ENCODE peak calls at places on chromosomes 7 and 10, in seven cellular contexts. One of them, this sample, is unnamed.

GRCh38 chr7:28988091-28988490 is 30.0 kb upstream of the TRIL start:
- DNase-seq in activated CD4-positive, CD25-positive, alpha-beta regulatory T cell treated with anti-CD3 and anti-CD28 coated beads, Interleukin-2, amount 50 U/mL, for 72 hours: no peak
- DNase-seq in AG08396: no peak
- DNase-seq in stimulated activated CD8-positive, alpha-beta memory T cell treated with anti-CD3 and anti-CD28 coated beads, Interleukin-12 subunit alpha, Interleukin-12 subunit beta, amount 100 ng/mL, for 4 hours: no peak
- DNase-seq in substantia nigra: no peak
- DNase-seq in T-helper 17 cell: no peak
- DNase-seq in mammary epithelial cell: no peak
- DNase-seq in this sample: no peak

GRCh38 chr10:77524300-77524711 is 113.3 kb downstream of the KCNMA1 start:
- DNase-seq in activated CD4-positive, CD25-positive, alpha-beta regulatory T cell treated with anti-CD3 and anti-CD28 coated beads, Interleukin-2, amount 50 U/mL, for 72 hours: no peak
- DNase-seq in AG08396: peak; percentile 78
- DNase-seq in stimulated activated CD8-positive, alpha-beta memory T cell treated with anti-CD3 and anti-CD28 coated beads, Interleukin-12 subunit alpha, Interleukin-12 subunit beta, amount 100 ng/mL, for 4 hours: no peak
- DNase-seq in substantia nigra: no peak
- DNase-seq in T-helper 17 cell: no peak
- DNase-seq in mammary epithelial cell: peak; percentile 24
- DNase-seq in this sample: no peak

GRCh38 chr7:24390376-24391157 is 106.6 kb downstream of the NPY start:
- DNase-seq in activated CD4-positive, CD25-positive, alpha-beta regulatory T cell treated with anti-CD3 and anti-CD28 coated beads, Interleukin-2, amount 50 U/mL, for 72 hours: no peak
- DNase-seq in AG08396: no peak
- DNase-seq in stimulated activated CD8-positive, alpha-beta memory T cell treated with anti-CD3 and anti-CD28 coated beads, Interleukin-12 subunit alpha, Interleukin-12 subunit beta, amount 100 ng/mL, for 4 hours: no peak
- DNase-seq in substantia nigra: no peak
- DNase-seq in T-helper 17 cell: no peak
- DNase-seq in mammary epithelial cell: no peak
- DNase-seq in this sample: no peak

GRCh38 chr7:127251048-127251451 is 1.7 kb downstream of the GRM8 start:
- DNase-seq in activated CD4-positive, CD25-positive, alpha-beta regulatory T cell treated with anti-CD3 and anti-CD28 coated beads, Interleukin-2, amount 50 U/mL, for 72 hours: no peak
- DNase-seq in AG08396: no peak
- DNase-seq in stimulated activated CD8-positive, alpha-beta memory T cell treated with anti-CD3 and anti-CD28 coated beads, Interleukin-12 subunit alpha, Interleukin-12 subunit beta, amount 100 ng/mL, for 4 hours: no peak
- DNase-seq in substantia nigra: no peak
- DNase-seq in T-helper 17 cell: no peak
- DNase-seq in mammary epithelial cell: no peak
- DNase-seq in this sample: no peak

GRCh38 chr7:41915861-41916260 is 213.0 kb upstream of the INHBA start:
- DNase-seq in activated CD4-positive, CD25-positive, alpha-beta regulatory T cell treated with anti-CD3 and anti-CD28 coated beads, Interleukin-2, amount 50 U/mL, for 72 hours: no peak
- DNase-seq in AG08396: no peak
- DNase-seq in stimulated activated CD8-positive, alpha-beta memory T cell treated with anti-CD3 and anti-CD28 coated beads, Interleukin-12 subunit alpha, Interleukin-12 subunit beta, amount 100 ng/mL, for 4 hours: no peak
- DNase-seq in substantia nigra: no peak
- DNase-seq in T-helper 17 cell: no peak
- DNase-seq in mammary epithelial cell: no peak
- DNase-seq in this sample: no peak

GRCh38 chr10:43229208-43230061 is 37.4 kb downstream of the RASGEF1A start:
- DNase-seq in activated CD4-positive, CD25-positive, alpha-beta regulatory T cell treated with anti-CD3 and anti-CD28 coated beads, Interleukin-2, amount 50 U/mL, for 72 hours: peak; percentile 41
- DNase-seq in AG08396: no peak
- DNase-seq in stimulated activated CD8-positive, alpha-beta memory T cell treated with anti-CD3 and anti-CD28 coated beads, Interleukin-12 subunit alpha, Interleukin-12 subunit beta, amount 100 ng/mL, for 4 hours: peak; percentile 44
- DNase-seq in substantia nigra: no peak
- DNase-seq in T-helper 17 cell: peak; percentile 17
- DNase-seq in mammary epithelial cell: no peak
- DNase-seq in this sample: no peak

GRCh38 chr7:41113663-41114062 is 589.2 kb downstream of the INHBA start:
- DNase-seq in activated CD4-positive, CD25-positive, alpha-beta regulatory T cell treated with anti-CD3 and anti-CD28 coated beads, Interleukin-2, amount 50 U/mL, for 72 hours: no peak
- DNase-seq in AG08396: no peak
- DNase-seq in stimulated activated CD8-positive, alpha-beta memory T cell treated with anti-CD3 and anti-CD28 coated beads, Interleukin-12 subunit alpha, Interleukin-12 subunit beta, amount 100 ng/mL, for 4 hours: no peak
- DNase-seq in substantia nigra: no peak
- DNase-seq in T-helper 17 cell: no peak
- DNase-seq in mammary epithelial cell: no peak
- DNase-seq in this sample: no peak

GRCh38 chr7:27554826-27555225 is 107.9 kb downstream of the HIBADH start:
- DNase-seq in activated CD4-positive, CD25-positive, alpha-beta regulatory T cell treated with anti-CD3 and anti-CD28 coated beads, Interleukin-2, amount 50 U/mL, for 72 hours: no peak
- DNase-seq in AG08396: no peak
- DNase-seq in stimulated activated CD8-positive, alpha-beta memory T cell treated with anti-CD3 and anti-CD28 coated beads, Interleukin-12 subunit alpha, Interleukin-12 subunit beta, amount 100 ng/mL, for 4 hours: no peak
- DNase-seq in substantia nigra: no peak
- DNase-seq in T-helper 17 cell: no peak
- DNase-seq in mammary epithelial cell: no peak
- DNase-seq in this sample: no peak

GRCh38 chr10:13349776-13350274 is 1.7 kb upstream of the SEPHS1 start:
- DNase-seq in activated CD4-positive, CD25-positive, alpha-beta regulatory T cell treated with anti-CD3 and anti-CD28 coated beads, Interleukin-2, amount 50 U/mL, for 72 hours: no peak
- DNase-seq in AG08396: peak; percentile 74
- DNase-seq in stimulated activated CD8-positive, alpha-beta memory T cell treated with anti-CD3 and anti-CD28 coated beads, Interleukin-12 subunit alpha, Interleukin-12 subunit beta, amount 100 ng/mL, for 4 hours: no peak
- DNase-seq in substantia nigra: peak; percentile 15
- DNase-seq in T-helper 17 cell: no peak
- DNase-seq in mammary epithelial cell: peak; percentile 41
- DNase-seq in this sample: no peak

GRCh38 chr10:48526371-48526821 is 78.5 kb downstream of the ARHGAP22 start:
- DNase-seq in activated CD4-positive, CD25-positive, alpha-beta regulatory T cell treated with anti-CD3 and anti-CD28 coated beads, Interleukin-2, amount 50 U/mL, for 72 hours: no peak
- DNase-seq in AG08396: peak; percentile 78
- DNase-seq in stimulated activated CD8-positive, alpha-beta memory T cell treated with anti-CD3 and anti-CD28 coated beads, Interleukin-12 subunit alpha, Interleukin-12 subunit beta, amount 100 ng/mL, for 4 hours: no peak
- DNase-seq in substantia nigra: no peak
- DNase-seq in T-helper 17 cell: no peak
- DNase-seq in mammary epithelial cell: peak; percentile 41
- DNase-seq in this sample: no peak

GRCh38 chr10:99895867-99896266 is 113.4 kb downstream of the ABCC2 start:
- DNase-seq in activated CD4-positive, CD25-positive, alpha-beta regulatory T cell treated with anti-CD3 and anti-CD28 coated beads, Interleukin-2, amount 50 U/mL, for 72 hours: no peak
- DNase-seq in AG08396: no peak
- DNase-seq in stimulated activated CD8-positive, alpha-beta memory T cell treated with anti-CD3 and anti-CD28 coated beads, Interleukin-12 subunit alpha, Interleukin-12 subunit beta, amount 100 ng/mL, for 4 hours: no peak
- DNase-seq in substantia nigra: no peak
- DNase-seq in T-helper 17 cell: no peak
- DNase-seq in mammary epithelial cell: no peak
- DNase-seq in this sample: no peak

GRCh38 chr7:80087051-80087767 is 47.4 kb upstream of the GNAI1 start:
- DNase-seq in activated CD4-positive, CD25-positive, alpha-beta regulatory T cell treated with anti-CD3 and anti-CD28 coated beads, Interleukin-2, amount 50 U/mL, for 72 hours: no peak
- DNase-seq in AG08396: peak; percentile 43
- DNase-seq in stimulated activated CD8-positive, alpha-beta memory T cell treated with anti-CD3 and anti-CD28 coated beads, Interleukin-12 subunit alpha, Interleukin-12 subunit beta, amount 100 ng/mL, for 4 hours: no peak
- DNase-seq in substantia nigra: no peak
- DNase-seq in T-helper 17 cell: no peak
- DNase-seq in mammary epithelial cell: no peak
- DNase-seq in this sample: no peak

GRCh38 chr10:99894613-99895012 is 112.2 kb downstream of the ABCC2 start:
- DNase-seq in activated CD4-positive, CD25-positive, alpha-beta regulatory T cell treated with anti-CD3 and anti-CD28 coated beads, Interleukin-2, amount 50 U/mL, for 72 hours: no peak
- DNase-seq in AG08396: no peak
- DNase-seq in stimulated activated CD8-positive, alpha-beta memory T cell treated with anti-CD3 and anti-CD28 coated beads, Interleukin-12 subunit alpha, Interleukin-12 subunit beta, amount 100 ng/mL, for 4 hours: no peak
- DNase-seq in substantia nigra: no peak
- DNase-seq in T-helper 17 cell: no peak
- DNase-seq in mammary epithelial cell: no peak
- DNase-seq in this sample: no peak

GRCh38 chr7:1987591-1988532 is 244.9 kb downstream of the MAD1L1 start:
- DNase-seq in activated CD4-positive, CD25-positive, alpha-beta regulatory T cell treated with anti-CD3 and anti-CD28 coated beads, Interleukin-2, amount 50 U/mL, for 72 hours: no peak
- DNase-seq in AG08396: no peak
- DNase-seq in stimulated activated CD8-positive, alpha-beta memory T cell treated with anti-CD3 and anti-CD28 coated beads, Interleukin-12 subunit alpha, Interleukin-12 subunit beta, amount 100 ng/mL, for 4 hours: no peak
- DNase-seq in substantia nigra: no peak
- DNase-seq in T-helper 17 cell: no peak
- DNase-seq in mammary epithelial cell: no peak
- DNase-seq in this sample: no peak

GRCh38 chr7:6691609-6692106 is 15.1 kb downstream of the ZNF12 start:
- DNase-seq in activated CD4-positive, CD25-positive, alpha-beta regulatory T cell treated with anti-CD3 and anti-CD28 coated beads, Interleukin-2, amount 50 U/mL, for 72 hours: no peak
- DNase-seq in AG08396: no peak
- DNase-seq in stimulated activated CD8-positive, alpha-beta memory T cell treated with anti-CD3 and anti-CD28 coated beads, Interleukin-12 subunit alpha, Interleukin-12 subunit beta, amount 100 ng/mL, for 4 hours: no peak
- DNase-seq in substantia nigra: no peak
- DNase-seq in T-helper 17 cell: no peak
- DNase-seq in mammary epithelial cell: peak; percentile 6
- DNase-seq in this sample: no peak

GRCh38 chr10:47248436-47249090 is 51.4 kb upstream of the GDF10 start:
- DNase-seq in activated CD4-positive, CD25-positive, alpha-beta regulatory T cell treated with anti-CD3 and anti-CD28 coated beads, Interleukin-2, amount 50 U/mL, for 72 hours: no peak
- DNase-seq in AG08396: no peak
- DNase-seq in stimulated activated CD8-positive, alpha-beta memory T cell treated with anti-CD3 and anti-CD28 coated beads, Interleukin-12 subunit alpha, Interleukin-12 subunit beta, amount 100 ng/mL, for 4 hours: no peak
- DNase-seq in substantia nigra: no peak
- DNase-seq in T-helper 17 cell: no peak
- DNase-seq in mammary epithelial cell: no peak
- DNase-seq in this sample: no peak

GRCh38 chr10:93319855-93320254 is 162.3 kb downstream of the MYOF start:
- DNase-seq in activated CD4-positive, CD25-positive, alpha-beta regulatory T cell treated with anti-CD3 and anti-CD28 coated beads, Interleukin-2, amount 50 U/mL, for 72 hours: no peak
- DNase-seq in AG08396: no peak
- DNase-seq in stimulated activated CD8-positive, alpha-beta memory T cell treated with anti-CD3 and anti-CD28 coated beads, Interleukin-12 subunit alpha, Interleukin-12 subunit beta, amount 100 ng/mL, for 4 hours: no peak
- DNase-seq in substantia nigra: no peak
- DNase-seq in T-helper 17 cell: no peak
- DNase-seq in mammary epithelial cell: no peak
- DNase-seq in this sample: no peak

GRCh38 chr7:85890244-85890811 is 703.5 kb upstream of the SEMA3D start:
- DNase-seq in activated CD4-positive, CD25-positive, alpha-beta regulatory T cell treated with anti-CD3 and anti-CD28 coated beads, Interleukin-2, amount 50 U/mL, for 72 hours: no peak
- DNase-seq in AG08396: peak; percentile 2
- DNase-seq in stimulated activated CD8-positive, alpha-beta memory T cell treated with anti-CD3 and anti-CD28 coated beads, Interleukin-12 subunit alpha, Interleukin-12 subunit beta, amount 100 ng/mL, for 4 hours: no peak
- DNase-seq in substantia nigra: no peak
- DNase-seq in T-helper 17 cell: no peak
- DNase-seq in mammary epithelial cell: peak; percentile 4
- DNase-seq in this sample: no peak

GRCh38 chr7:14886533-14886932 is 16.0 kb downstream of the DGKB start:
- DNase-seq in activated CD4-positive, CD25-positive, alpha-beta regulatory T cell treated with anti-CD3 and anti-CD28 coated beads, Interleukin-2, amount 50 U/mL, for 72 hours: no peak
- DNase-seq in AG08396: no peak
- DNase-seq in stimulated activated CD8-positive, alpha-beta memory T cell treated with anti-CD3 and anti-CD28 coated beads, Interleukin-12 subunit alpha, Interleukin-12 subunit beta, amount 100 ng/mL, for 4 hours: no peak
- DNase-seq in substantia nigra: no peak
- DNase-seq in T-helper 17 cell: no peak
- DNase-seq in mammary epithelial cell: no peak
- DNase-seq in this sample: no peak

GRCh38 chr10:97895915-97896314 is 46.3 kb downstream of the GOLGA7B start:
- DNase-seq in activated CD4-positive, CD25-positive, alpha-beta regulatory T cell treated with anti-CD3 and anti-CD28 coated beads, Interleukin-2, amount 50 U/mL, for 72 hours: no peak
- DNase-seq in AG08396: no peak
- DNase-seq in stimulated activated CD8-positive, alpha-beta memory T cell treated with anti-CD3 and anti-CD28 coated beads, Interleukin-12 subunit alpha, Interleukin-12 subunit beta, amount 100 ng/mL, for 4 hours: no peak
- DNase-seq in substantia nigra: no peak
- DNase-seq in T-helper 17 cell: no peak
- DNase-seq in mammary epithelial cell: no peak
- DNase-seq in this sample: no peak

GRCh38 chr7:100835903-100836811 is 8.8 kb upstream of the EPHB4 start:
- DNase-seq in activated CD4-positive, CD25-positive, alpha-beta regulatory T cell treated with anti-CD3 and anti-CD28 coated beads, Interleukin-2, amount 50 U/mL, for 72 hours: no peak
- DNase-seq in AG08396: peak; percentile 7
- DNase-seq in stimulated activated CD8-positive, alpha-beta memory T cell treated with anti-CD3 and anti-CD28 coated beads, Interleukin-12 subunit alpha, Interleukin-12 subunit beta, amount 100 ng/mL, for 4 hours: no peak
- DNase-seq in substantia nigra: no peak
- DNase-seq in T-helper 17 cell: no peak
- DNase-seq in mammary epithelial cell: peak; percentile 4
- DNase-seq in this sample: no peak

GRCh38 chr10:116304923-116305322 is 19.3 kb upstream of the CCDC172 start:
- DNase-seq in activated CD4-positive, CD25-positive, alpha-beta regulatory T cell treated with anti-CD3 and anti-CD28 coated beads, Interleukin-2, amount 50 U/mL, for 72 hours: no peak
- DNase-seq in AG08396: no peak
- DNase-seq in stimulated activated CD8-positive, alpha-beta memory T cell treated with anti-CD3 and anti-CD28 coated beads, Interleukin-12 subunit alpha, Interleukin-12 subunit beta, amount 100 ng/mL, for 4 hours: no peak
- DNase-seq in substantia nigra: no peak
- DNase-seq in T-helper 17 cell: no peak
- DNase-seq in mammary epithelial cell: no peak
- DNase-seq in this sample: no peak

GRCh38 chr7:114793155-114793849 is 128.6 kb upstream of the MDFIC start:
- DNase-seq in activated CD4-positive, CD25-positive, alpha-beta regulatory T cell treated with anti-CD3 and anti-CD28 coated beads, Interleukin-2, amount 50 U/mL, for 72 hours: no peak
- DNase-seq in AG08396: no peak
- DNase-seq in stimulated activated CD8-positive, alpha-beta memory T cell treated with anti-CD3 and anti-CD28 coated beads, Interleukin-12 subunit alpha, Interleukin-12 subunit beta, amount 100 ng/mL, for 4 hours: no peak
- DNase-seq in substantia nigra: no peak
- DNase-seq in T-helper 17 cell: no peak
- DNase-seq in mammary epithelial cell: no peak
- DNase-seq in this sample: no peak

GRCh38 chr7:129990403-129991192 is 37.8 kb upstream of the UBE2H start:
- DNase-seq in activated CD4-positive, CD25-positive, alpha-beta regulatory T cell treated with anti-CD3 and anti-CD28 coated beads, Interleukin-2, amount 50 U/mL, for 72 hours: no peak
- DNase-seq in AG08396: no peak
- DNase-seq in stimulated activated CD8-positive, alpha-beta memory T cell treated with anti-CD3 and anti-CD28 coated beads, Interleukin-12 subunit alpha, Interleukin-12 subunit beta, amount 100 ng/mL, for 4 hours: no peak
- DNase-seq in substantia nigra: no peak
- DNase-seq in T-helper 17 cell: no peak
- DNase-seq in mammary epithelial cell: no peak
- DNase-seq in this sample: no peak

GRCh38 chr7:73308665-73309214 is at the start of gene NSUN5:
- DNase-seq in activated CD4-positive, CD25-positive, alpha-beta regulatory T cell treated with anti-CD3 and anti-CD28 coated beads, Interleukin-2, amount 50 U/mL, for 72 hours: peak; percentile 91
- DNase-seq in AG08396: peak; percentile 87
- DNase-seq in stimulated activated CD8-positive, alpha-beta memory T cell treated with anti-CD3 and anti-CD28 coated beads, Interleukin-12 subunit alpha, Interleukin-12 subunit beta, amount 100 ng/mL, for 4 hours: peak; percentile 79
- DNase-seq in substantia nigra: peak; percentile 71
- DNase-seq in T-helper 17 cell: peak; percentile 82
- DNase-seq in mammary epithelial cell: peak; percentile 62
- DNase-seq in this sample: peak; percentile 82

GRCh38 chr7:120064565-120064964 is 208.4 kb upstream of the KCND2 start:
- DNase-seq in activated CD4-positive, CD25-positive, alpha-beta regulatory T cell treated with anti-CD3 and anti-CD28 coated beads, Interleukin-2, amount 50 U/mL, for 72 hours: no peak
- DNase-seq in AG08396: peak; percentile 15
- DNase-seq in stimulated activated CD8-positive, alpha-beta memory T cell treated with anti-CD3 and anti-CD28 coated beads, Interleukin-12 subunit alpha, Interleukin-12 subunit beta, amount 100 ng/mL, for 4 hours: no peak
- DNase-seq in substantia nigra: no peak
- DNase-seq in T-helper 17 cell: no peak
- DNase-seq in mammary epithelial cell: no peak
- DNase-seq in this sample: no peak

GRCh38 chr7:88040694-88041093 is 106.6 kb downstream of the ADAM22 start:
- DNase-seq in activated CD4-positive, CD25-positive, alpha-beta regulatory T cell treated with anti-CD3 and anti-CD28 coated beads, Interleukin-2, amount 50 U/mL, for 72 hours: no peak
- DNase-seq in AG08396: no peak
- DNase-seq in stimulated activated CD8-positive, alpha-beta memory T cell treated with anti-CD3 and anti-CD28 coated beads, Interleukin-12 subunit alpha, Interleukin-12 subunit beta, amount 100 ng/mL, for 4 hours: no peak
- DNase-seq in substantia nigra: no peak
- DNase-seq in T-helper 17 cell: no peak
- DNase-seq in mammary epithelial cell: peak; percentile 8
- DNase-seq in this sample: no peak

GRCh38 chr10:116748471-116748870 is 6.1 kb upstream of the HSPA12A start:
- DNase-seq in activated CD4-positive, CD25-positive, alpha-beta regulatory T cell treated with anti-CD3 and anti-CD28 coated beads, Interleukin-2, amount 50 U/mL, for 72 hours: no peak
- DNase-seq in AG08396: no peak
- DNase-seq in stimulated activated CD8-positive, alpha-beta memory T cell treated with anti-CD3 and anti-CD28 coated beads, Interleukin-12 subunit alpha, Interleukin-12 subunit beta, amount 100 ng/mL, for 4 hours: no peak
- DNase-seq in substantia nigra: no peak
- DNase-seq in T-helper 17 cell: no peak
- DNase-seq in mammary epithelial cell: no peak
- DNase-seq in this sample: no peak

GRCh38 chr10:132654121-132654571 is 116.6 kb downstream of the INPP5A start:
- DNase-seq in activated CD4-positive, CD25-positive, alpha-beta regulatory T cell treated with anti-CD3 and anti-CD28 coated beads, Interleukin-2, amount 50 U/mL, for 72 hours: no peak
- DNase-seq in AG08396: no peak
- DNase-seq in stimulated activated CD8-positive, alpha-beta memory T cell treated with anti-CD3 and anti-CD28 coated beads, Interleukin-12 subunit alpha, Interleukin-12 subunit beta, amount 100 ng/mL, for 4 hours: no peak
- DNase-seq in substantia nigra: no peak
- DNase-seq in T-helper 17 cell: no peak
- DNase-seq in mammary epithelial cell: no peak
- DNase-seq in this sample: no peak

GRCh38 chr7:151692721-151693120 is 173.0 kb upstream of the RHEB start:
- DNase-seq in activated CD4-positive, CD25-positive, alpha-beta regulatory T cell treated with anti-CD3 and anti-CD28 coated beads, Interleukin-2, amount 50 U/mL, for 72 hours: no peak
- DNase-seq in AG08396: no peak
- DNase-seq in stimulated activated CD8-positive, alpha-beta memory T cell treated with anti-CD3 and anti-CD28 coated beads, Interleukin-12 subunit alpha, Interleukin-12 subunit beta, amount 100 ng/mL, for 4 hours: no peak
- DNase-seq in substantia nigra: no peak
- DNase-seq in T-helper 17 cell: no peak
- DNase-seq in mammary epithelial cell: no peak
- DNase-seq in this sample: no peak

GRCh38 chr7:120021085-120021484 is 251.9 kb upstream of the KCND2 start:
- DNase-seq in activated CD4-positive, CD25-positive, alpha-beta regulatory T cell treated with anti-CD3 and anti-CD28 coated beads, Interleukin-2, amount 50 U/mL, for 72 hours: no peak
- DNase-seq in AG08396: no peak
- DNase-seq in stimulated activated CD8-positive, alpha-beta memory T cell treated with anti-CD3 and anti-CD28 coated beads, Interleukin-12 subunit alpha, Interleukin-12 subunit beta, amount 100 ng/mL, for 4 hours: no peak
- DNase-seq in substantia nigra: no peak
- DNase-seq in T-helper 17 cell: no peak
- DNase-seq in mammary epithelial cell: no peak
- DNase-seq in this sample: no peak